ENCODE peak calls at places on chromosomes 16 and 17, in eight cellular contexts. One of them, this sample, is unnamed.

GRCh38 chr17:13575922-13576419 is 25.8 kb downstream of the HS3ST3A1 start:
- DNase-seq in Calu3: no peak
- DNase-seq in kidney tubule cell: no peak
- DNase-seq in activated effector memory CD4-positive, alpha-beta T cell treated with Interleukin-2 at 50 U/mL for 16 hours: no peak
- DNase-seq in LHCN-M2: peak
- DNase-seq in HCT116: no peak
- DNase-seq in NCI-H1436: no peak
- DNase-seq in endodermal cell: peak
- DNase-seq in this sample: no peak

GRCh38 chr17:72600934-72601333 is 480.1 kb downstream of the SOX9 start:
- DNase-seq in Calu3: no peak
- DNase-seq in kidney tubule cell: peak
- DNase-seq in activated effector memory CD4-positive, alpha-beta T cell treated with Interleukin-2 at 50 U/mL for 16 hours: no peak
- DNase-seq in LHCN-M2: peak
- DNase-seq in HCT116: no peak
- DNase-seq in NCI-H1436: no peak
- DNase-seq in endodermal cell: no peak
- DNase-seq in this sample: no peak

GRCh38 chr16:74275031-74275636 is 21.5 kb upstream of the PSMD7 start:
- DNase-seq in Calu3: no peak
- DNase-seq in kidney tubule cell: peak
- DNase-seq in activated effector memory CD4-positive, alpha-beta T cell treated with Interleukin-2 at 50 U/mL for 16 hours: no peak
- DNase-seq in LHCN-M2: peak
- DNase-seq in HCT116: peak
- DNase-seq in NCI-H1436: peak
- DNase-seq in endodermal cell: no peak
- DNase-seq in this sample: peak

GRCh38 chr16:68776821-68777485 is 39.9 kb downstream of the CDH1 start:
- DNase-seq in Calu3: no peak
- DNase-seq in kidney tubule cell: no peak
- DNase-seq in activated effector memory CD4-positive, alpha-beta T cell treated with Interleukin-2 at 50 U/mL for 16 hours: no peak
- DNase-seq in LHCN-M2: no peak
- DNase-seq in HCT116: no peak
- DNase-seq in NCI-H1436: no peak
- DNase-seq in endodermal cell: no peak
- DNase-seq in this sample: no peak

GRCh38 chr16:66606000-66606751 is 1.7 kb downstream of the CMTM3 start:
- DNase-seq in Calu3: no peak
- DNase-seq in kidney tubule cell: no peak
- DNase-seq in activated effector memory CD4-positive, alpha-beta T cell treated with Interleukin-2 at 50 U/mL for 16 hours: no peak
- DNase-seq in LHCN-M2: no peak
- DNase-seq in HCT116: no peak
- DNase-seq in NCI-H1436: no peak
- DNase-seq in endodermal cell: no peak
- DNase-seq in this sample: no peak

GRCh38 chr17:72702998-72703397 is 389.5 kb downstream of the SLC39A11 start:
- DNase-seq in Calu3: no peak
- DNase-seq in kidney tubule cell: no peak
- DNase-seq in activated effector memory CD4-positive, alpha-beta T cell treated with Interleukin-2 at 50 U/mL for 16 hours: no peak
- DNase-seq in LHCN-M2: no peak
- DNase-seq in HCT116: no peak
- DNase-seq in NCI-H1436: no peak
- DNase-seq in endodermal cell: no peak
- DNase-seq in this sample: no peak

GRCh38 chr16:85204242-85205010 is 92.2 kb upstream of the CIBAR2 start:
- DNase-seq in Calu3: no peak
- DNase-seq in kidney tubule cell: no peak
- DNase-seq in activated effector memory CD4-positive, alpha-beta T cell treated with Interleukin-2 at 50 U/mL for 16 hours: no peak
- DNase-seq in LHCN-M2: peak
- DNase-seq in HCT116: no peak
- DNase-seq in NCI-H1436: no peak
- DNase-seq in endodermal cell: no peak
- DNase-seq in this sample: no peak

GRCh38 chr16:87382023-87382785 is 1.4 kb downstream of the FBXO31 start:
- DNase-seq in Calu3: no peak
- DNase-seq in kidney tubule cell: no peak
- DNase-seq in activated effector memory CD4-positive, alpha-beta T cell treated with Interleukin-2 at 50 U/mL for 16 hours: no peak
- DNase-seq in LHCN-M2: no peak
- DNase-seq in HCT116: no peak
- DNase-seq in NCI-H1436: no peak
- DNase-seq in endodermal cell: no peak
- DNase-seq in this sample: peak

GRCh38 chr17:77492446-77493237 is 351.9 kb downstream of the SEC14L1 start:
- DNase-seq in Calu3: no peak
- DNase-seq in kidney tubule cell: no peak
- DNase-seq in activated effector memory CD4-positive, alpha-beta T cell treated with Interleukin-2 at 50 U/mL for 16 hours: no peak
- DNase-seq in LHCN-M2: no peak
- DNase-seq in HCT116: no peak
- DNase-seq in NCI-H1436: no peak
- DNase-seq in endodermal cell: peak
- DNase-seq in this sample: no peak

GRCh38 chr17:38397227-38397626 is 31.0 kb upstream of the ARHGAP23 start:
- DNase-seq in Calu3: no peak
- DNase-seq in kidney tubule cell: no peak
- DNase-seq in activated effector memory CD4-positive, alpha-beta T cell treated with Interleukin-2 at 50 U/mL for 16 hours: no peak
- DNase-seq in LHCN-M2: no peak
- DNase-seq in HCT116: no peak
- DNase-seq in NCI-H1436: no peak
- DNase-seq in endodermal cell: no peak
- DNase-seq in this sample: no peak

GRCh38 chr16:68049448-68049847 is 26.4 kb downstream of the DUS2 start:
- DNase-seq in Calu3: no peak
- DNase-seq in kidney tubule cell: no peak
- DNase-seq in activated effector memory CD4-positive, alpha-beta T cell treated with Interleukin-2 at 50 U/mL for 16 hours: no peak
- DNase-seq in LHCN-M2: no peak
- DNase-seq in HCT116: no peak
- DNase-seq in NCI-H1436: no peak
- DNase-seq in endodermal cell: no peak
- DNase-seq in this sample: no peak

GRCh38 chr16:81277681-81278080 is 37.1 kb upstream of the GAN start:
- DNase-seq in Calu3: peak
- DNase-seq in kidney tubule cell: peak
- DNase-seq in activated effector memory CD4-positive, alpha-beta T cell treated with Interleukin-2 at 50 U/mL for 16 hours: no peak
- DNase-seq in LHCN-M2: no peak
- DNase-seq in HCT116: no peak
- DNase-seq in NCI-H1436: no peak
- DNase-seq in endodermal cell: no peak
- DNase-seq in this sample: peak

GRCh38 chr17:4393806-4394205 is 27.3 kb upstream of the UBE2G1 start:
- DNase-seq in Calu3: no peak
- DNase-seq in kidney tubule cell: no peak
- DNase-seq in activated effector memory CD4-positive, alpha-beta T cell treated with Interleukin-2 at 50 U/mL for 16 hours: no peak
- DNase-seq in LHCN-M2: no peak
- DNase-seq in HCT116: no peak
- DNase-seq in NCI-H1436: no peak
- DNase-seq in endodermal cell: peak
- DNase-seq in this sample: no peak